ENCODE peak calls at places on chromosomes 11 and 22, in eight cellular contexts. H is uterus, Y is fibroblast of lung, N is mammary epithelial cell, D is RWPE2, C is AG04450, S is AG04449, V is HCT116. I is an unnamed sample.

GRCh38 chr11:102935514-102935913 is 20.0 kb downstream of the MMP13 start:
- DNase-seq in H (no peak), Y (no peak), N (no peak), D (no peak), C (no peak), S (no peak), V (no peak), I (no peak)

GRCh38 chr11:33897761-33898403 is 6.0 kb upstream of the LMO2 start:
- DNase-seq in H (no peak), Y (no peak), N (peak), D (no peak), C (no peak), S (no peak), V (no peak), I (peak)

GRCh38 chr11:132114185-132114584 is 743.8 kb downstream of the NTM start:
- DNase-seq in H (no peak), Y (no peak), N (no peak), D (no peak), C (no peak), S (no peak), V (no peak), I (peak)

GRCh38 chr11:124920870-124921609 is 2.0 kb downstream of the HEPN1 start:
- DNase-seq in H (peak), Y (peak), N (peak), D (no peak), C (no peak), S (no peak), V (no peak), I (peak)

GRCh38 chr22:36921309-36922096 is 8.1 kb downstream of the CSF2RB start:
- DNase-seq in H (no peak), Y (no peak), N (no peak), D (no peak), C (no peak), S (no peak), V (no peak), I (no peak)

GRCh38 chr11:13354335-13354734 is 76.7 kb downstream of the BMAL1 start:
- DNase-seq in H (no peak), Y (no peak), N (no peak), D (no peak), C (no peak), S (no peak), V (no peak), I (peak)

GRCh38 chr11:47869548-47870393 is 21.6 kb upstream of the NUP160 start:
- DNase-seq in H (no peak), Y (peak), N (peak), D (no peak), C (no peak), S (no peak), V (peak), I (peak)

GRCh38 chr22:43157874-43158546 is 6.7 kb downstream of the TSPO start:
- DNase-seq in H (no peak), Y (no peak), N (no peak), D (no peak), C (no peak), S (no peak), V (no peak), I (no peak)

GRCh38 chr11:3104961-3105790 is 48.0 kb upstream of the CARS1 start:
- DNase-seq in H (no peak), Y (no peak), N (no peak), D (peak), C (no peak), S (no peak), V (no peak), I (no peak)

GRCh38 chr11:119094816-119095065 is 6.9 kb downstream of the DPAGT1 start:
- DNase-seq in H (peak), Y (peak), N (peak), D (no peak), C (no peak), S (no peak), V (no peak), I (peak)

GRCh38 chr11:61453702-61454101 is 23.8 kb downstream of the SDHAF2 start:
- DNase-seq in H (no peak), Y (no peak), N (no peak), D (no peak), C (no peak), S (no peak), V (no peak), I (no peak)

GRCh38 chr11:27183672-27184457 is 143.2 kb downstream of the BBOX1 start:
- DNase-seq in H (peak), Y (peak), N (peak), D (no peak), C (peak), S (peak), V (peak), I (peak)

GRCh38 chr22:30246962-30247376 is 410 bp upstream of the LIF start:
- DNase-seq in H (no peak), Y (no peak), N (no peak), D (no peak), C (no peak), S (no peak), V (no peak), I (no peak)

GRCh38 chr11:11163256-11163655 is 189.8 kb downstream of the CSNK2A3 start:
- DNase-seq in H (no peak), Y (no peak), N (no peak), D (no peak), C (no peak), S (no peak), V (peak), I (no peak)

GRCh38 chr11:82733444-82734119 is at the start of gene FAM181B:
- DNase-seq in H (peak), Y (peak), N (peak), D (no peak), C (no peak), S (no peak), V (no peak), I (peak)

GRCh38 chr11:110951609-110952008 is 239.4 kb upstream of the ARHGAP20 start:
- DNase-seq in H (no peak), Y (no peak), N (no peak), D (no peak), C (no peak), S (no peak), V (no peak), I (no peak)

GRCh38 chr22:25407226-25407858 is 157.1 kb upstream of the GRK3 start:
- DNase-seq in H (no peak), Y (no peak), N (no peak), D (no peak), C (no peak), S (no peak), V (no peak), I (no peak)

GRCh38 chr11:10459029-10459970 is 4.2 kb downstream of the AMPD3 start:
- DNase-seq in H (no peak), Y (no peak), N (no peak), D (no peak), C (no peak), S (no peak), V (no peak), I (no peak)

GRCh38 chr11:14376920-14377319 is 17.9 kb upstream of the RRAS2 start:
- DNase-seq in H (no peak), Y (peak), N (peak), D (no peak), C (no peak), S (no peak), V (no peak), I (peak)

GRCh38 chr22:48357196-48357595 is 1470.5 kb downstream of the BRD1 start:
- DNase-seq in H (no peak), Y (no peak), N (no peak), D (no peak), C (no peak), S (no peak), V (no peak), I (no peak)

GRCh38 chr11:31770011-31770410 is 41.1 kb downstream of the PAX6 start:
- DNase-seq in H (no peak), Y (no peak), N (no peak), D (no peak), C (no peak), S (no peak), V (no peak), I (no peak)

GRCh38 chr22:38963872-38964271 is 6.5 kb downstream of the APOBEC3A start:
- DNase-seq in H (no peak), Y (no peak), N (no peak), D (no peak), C (no peak), S (no peak), V (no peak), I (peak)

GRCh38 chr11:65894034-65894591 is 3.6 kb downstream of the CCDC85B start:
- DNase-seq in H (no peak), Y (no peak), N (no peak), D (no peak), C (no peak), S (no peak), V (no peak), I (no peak)
- H3K4me3 ChIP-seq in H (no peak), Y (peak), N (no peak), D (no peak), C (peak), S (peak), V (no peak), I (no peak)

GRCh38 chr11:94883878-94884277 is 89.5 kb downstream of the CWC15 start:
- DNase-seq in H (no peak), Y (no peak), N (no peak), D (no peak), C (no peak), S (no peak), V (no peak), I (no peak)

GRCh38 chr11:94885133-94885532 is 88.2 kb downstream of the CWC15 start:
- DNase-seq in H (no peak), Y (peak), N (peak), D (no peak), C (no peak), S (no peak), V (no peak), I (peak)

GRCh38 chr11:94888204-94888603 is 85.2 kb downstream of the CWC15 start:
- DNase-seq in H (no peak), Y (no peak), N (no peak), D (no peak), C (no peak), S (no peak), V (no peak), I (no peak)

GRCh38 chr11:94884322-94884721 is 89.0 kb downstream of the CWC15 start:
- DNase-seq in H (no peak), Y (peak), N (no peak), D (no peak), C (no peak), S (no peak), V (no peak), I (no peak)

GRCh38 chr11:94885581-94885980 is 87.8 kb downstream of the CWC15 start:
- DNase-seq in H (no peak), Y (peak), N (no peak), D (no peak), C (no peak), S (no peak), V (no peak), I (no peak)
- TF ChIP-seq CTCF in H (no peak), Y (no peak), N (no peak), D (no peak), C (no peak), S (no peak), V (no peak), I (no peak)

DNA sequence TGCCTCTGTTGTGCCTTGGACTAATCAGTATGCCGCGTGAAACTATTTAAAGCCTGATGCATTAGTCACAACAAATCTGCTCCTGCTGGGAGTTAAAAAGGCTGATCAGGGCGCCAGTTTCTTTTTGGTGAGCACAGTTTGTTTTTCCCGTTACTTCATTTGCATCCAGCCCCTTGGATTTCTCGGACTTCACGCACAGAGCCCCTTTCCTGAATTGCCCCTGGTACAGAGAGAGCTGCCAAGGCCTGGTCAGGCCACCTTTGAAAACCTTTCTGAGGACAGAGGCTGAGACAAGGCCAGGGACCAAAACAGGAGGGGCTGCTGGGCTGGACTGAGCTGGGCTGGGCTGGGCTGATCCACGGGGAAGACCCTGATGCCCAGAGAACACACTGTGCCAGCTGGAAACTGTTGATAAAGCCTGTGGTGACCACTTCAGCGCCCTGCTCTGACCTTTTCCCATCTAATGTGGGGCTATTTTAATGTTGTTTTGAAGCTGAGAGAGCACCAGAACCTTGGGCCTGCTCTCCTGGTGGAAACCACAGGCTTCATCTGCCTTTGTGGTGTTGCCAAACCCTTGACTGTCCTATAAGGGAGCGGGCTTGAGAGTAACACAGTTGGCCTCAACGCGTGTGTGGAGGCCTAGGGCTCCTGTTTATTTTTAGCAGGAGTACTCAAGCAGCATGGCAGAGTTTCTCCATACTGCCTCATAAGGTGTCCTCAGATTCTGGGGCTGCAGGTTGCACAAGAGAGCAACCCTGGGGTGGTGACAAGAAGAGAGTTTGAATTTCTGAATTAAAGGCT is 44.2 kb downstream of the NAV2 start:
- DNase-seq in H (no peak), Y (peak), N (no peak), D (no peak), C (no peak), S (no peak), V (no peak), I (no peak)
- H3K4me3 ChIP-seq in H (no peak), Y (no peak), N (no peak), D (no peak), C (no peak), S (no peak), V (no peak), I (no peak)

GRCh38 chr11:94563176-94563847 is 3.9 kb upstream of the PIWIL4 start:
- DNase-seq in H (no peak), Y (peak), N (peak), D (no peak), C (peak), S (no peak), V (no peak), I (peak)
- TF ChIP-seq CTCF in H (peak), Y (peak), N (peak), D (peak), C (no peak), S (peak), V (peak), I (peak)

GRCh38 chr11:1880746-1881441 is 10.8 kb downstream of the PRR33 start:
- DNase-seq in H (peak), Y (no peak), N (no peak), D (peak), C (no peak), S (no peak), V (no peak), I (no peak)

GRCh38 chr11:1879342-1879940 is 12.3 kb downstream of the PRR33 start:
- DNase-seq in H (peak), Y (no peak), N (no peak), D (peak), C (no peak), S (no peak), V (no peak), I (no peak)

GRCh38 chr11:1881442-1882264 is 10.0 kb downstream of the PRR33 start:
- DNase-seq in H (peak), Y (no peak), N (no peak), D (no peak), C (no peak), S (no peak), V (no peak), I (no peak)

GRCh38 chr11:1878134-1879031 is 13.3 kb downstream of the PRR33 start:
- DNase-seq in H (peak), Y (no peak), N (no peak), D (peak), C (no peak), S (no peak), V (no peak), I (no peak)

GRCh38 chr11:1879941-1880720 is 11.6 kb downstream of the PRR33 start:
- DNase-seq in H (peak), Y (peak), N (no peak), D (peak), C (no peak), S (no peak), V (no peak), I (no peak)
- H3K4me3 ChIP-seq in H (no peak), Y (no peak), N (no peak), D (no peak), C (no peak), S (no peak), V (no peak), I (no peak)

GRCh38 chr11:35412285-35412684 is 7.1 kb downstream of the SLC1A2 start:
- DNase-seq in H (no peak), Y (peak), N (no peak), D (no peak), C (no peak), S (no peak), V (no peak), I (no peak)
- TF ChIP-seq CTCF in H (no peak), Y (peak), N (peak), D (peak), C (peak), S (peak), V (peak), I (peak)

GRCh38 chr22:50318356-50318697 is 8.5 kb downstream of the DENND6B start:
- DNase-seq in H (no peak), Y (no peak), N (no peak), D (no peak), C (no peak), S (no peak), V (no peak), I (no peak)

GRCh38 chr22:50320116-50320515 is 6.7 kb downstream of the DENND6B start:
- DNase-seq in H (no peak), Y (no peak), N (no peak), D (no peak), C (no peak), S (no peak), V (no peak), I (no peak)

GRCh38 chr22:50318698-50319411 is 8.0 kb downstream of the DENND6B start:
- DNase-seq in H (no peak), Y (no peak), N (no peak), D (peak), C (no peak), S (no peak), V (no peak), I (no peak)

GRCh38 chr22:50319503-50319951 is 7.3 kb downstream of the DENND6B start:
- DNase-seq in H (no peak), Y (no peak), N (no peak), D (peak), C (no peak), S (no peak), V (no peak), I (no peak)

DNA sequence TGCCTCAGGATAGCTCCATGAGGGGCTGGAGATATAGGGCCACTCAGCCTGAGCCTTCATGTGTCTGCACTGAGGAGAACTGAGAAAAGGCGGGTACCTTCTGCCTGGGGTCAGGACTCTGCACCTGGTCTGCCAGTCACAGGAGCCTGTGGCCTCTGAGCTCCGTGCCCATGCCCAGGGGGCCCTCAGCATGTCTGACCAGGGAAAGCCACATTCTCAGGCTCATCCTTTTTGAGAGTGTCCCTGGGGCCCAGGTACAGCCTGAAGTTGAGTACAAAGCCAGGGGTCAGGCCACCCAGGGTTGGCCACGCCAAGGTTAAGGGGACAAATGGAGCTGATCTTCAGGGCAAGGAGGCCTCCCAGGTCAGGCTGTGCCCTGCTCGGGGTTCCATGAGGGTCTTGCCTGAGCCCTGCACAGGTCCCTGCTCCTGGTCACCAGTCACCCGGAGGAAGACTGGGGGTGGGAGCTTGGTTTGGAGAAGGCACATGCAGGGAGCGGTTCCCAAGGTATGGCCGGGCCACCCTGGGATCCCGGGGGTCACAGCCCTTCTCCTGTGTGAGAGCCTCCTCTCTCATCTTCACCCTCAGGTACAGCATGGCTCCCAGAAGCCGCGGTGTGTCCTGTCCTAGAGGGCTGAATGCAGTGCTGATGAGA is 6.0 kb downstream of the DENND6B start:
- DNase-seq in H (no peak), Y (no peak), N (no peak), D (no peak), C (no peak), S (no peak), V (no peak), I (no peak)
- H3K4me3 ChIP-seq in H (no peak), Y (no peak), N (no peak), D (no peak), C (no peak), S (no peak), V (no peak), I (no peak)

DNA sequence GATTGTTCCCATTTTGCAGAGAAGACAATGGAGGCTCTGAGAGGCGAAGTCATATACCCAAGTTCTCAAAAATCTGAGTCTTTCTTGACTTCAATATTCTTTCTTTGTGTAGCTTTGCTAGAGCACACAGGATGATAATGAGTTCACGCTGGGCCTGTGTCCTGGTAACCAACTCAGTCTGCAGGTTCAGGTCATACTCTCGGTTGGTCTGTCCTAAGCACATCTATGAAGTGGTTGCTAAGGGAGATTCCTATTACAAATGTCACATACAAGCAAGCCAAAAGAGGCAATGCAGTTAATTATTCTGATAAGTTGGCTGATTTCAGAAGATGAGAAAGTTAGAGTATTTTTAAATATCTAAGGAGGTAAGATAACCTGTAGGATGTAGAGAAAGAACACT is 481.0 kb downstream of the SOX6 start:
- DNase-seq in H (no peak), Y (no peak), N (no peak), D (no peak), C (no peak), S (no peak), V (no peak), I (no peak)
- TF ChIP-seq CTCF in H (no peak), Y (no peak), N (no peak), D (no peak), C (no peak), S (no peak), V (no peak), I (no peak)